ENCODE peak calls at places on chromosomes 2 and 18, in six cellular contexts. W is K562, Y is fibroblast of pulmonary artery, B is body of pancreas, U is heart left ventricle, F is HL-60. T is an unnamed sample.

GRCh38 chr2:9770308-9771100 is 72.8 kb upstream of the TAF1B start:
- DNase-seq in B (peak), U (peak), Y (peak), W (peak), F (peak), T (peak)

GRCh38 chr2:110813896-110814295 is 81.5 kb downstream of the ACOXL start:
- DNase-seq in U (no peak), B (no peak), W (no peak), Y (no peak), F (no peak), T (no peak)

GRCh38 chr18:8726963-8727730 is 21.8 kb downstream of the MTCL1 start:
- DNase-seq in Y (no peak), F (no peak), U (no peak), W (no peak), B (no peak), T (no peak)

GRCh38 chr2:128439231-128440086 is 120.8 kb upstream of the HS6ST1 start:
- DNase-seq in F (no peak), B (peak), Y (no peak), W (no peak), U (no peak), T (peak)

GRCh38 chr2:203061346-203061745 is 46.7 kb downstream of the NBEAL1 start:
- DNase-seq in B (no peak), W (no peak), F (no peak), Y (peak), U (no peak), T (no peak)

GRCh38 chr18:48842259-48843061 is 108.3 kb downstream of the SMAD7 start:
- DNase-seq in W (peak), F (no peak), B (peak), U (peak), Y (peak), T (peak)

GRCh38 chr2:29309090-29310054 is 194.2 kb downstream of the CLIP4 start:
- DNase-seq in B (peak), F (peak), Y (peak), W (peak), U (no peak), T (peak)

GRCh38 chr2:180158961-180159360 is 151.9 kb upstream of the CWC22 start:
- DNase-seq in U (no peak), Y (no peak), W (no peak), B (no peak), F (no peak), T (no peak)

GRCh38 chr2:233799087-233799665 is 21.0 kb downstream of the MROH2A start:
- DNase-seq in W (no peak), U (no peak), F (no peak), B (no peak), Y (no peak), T (no peak)

GRCh38 chr2:32553829-32554432 is 73.9 kb upstream of the TTC27 start:
- DNase-seq in U (no peak), F (peak), B (no peak), W (peak), Y (peak), T (no peak)

GRCh38 chr2:227880460-227880859 is 9.0 kb downstream of the DAW1 start:
- DNase-seq in F (peak), W (no peak), B (no peak), U (no peak), Y (no peak), T (no peak)

GRCh38 chr18:72086421-72086820 is 457.7 kb downstream of the CBLN2 start:
- DNase-seq in W (peak), F (no peak), B (no peak), Y (peak), U (no peak), T (no peak)

GRCh38 chr2:24885221-24886113 is 34.6 kb downstream of the ADCY3 start:
- DNase-seq in Y (no peak), U (no peak), W (no peak), F (no peak), B (no peak), T (no peak)

DNA sequence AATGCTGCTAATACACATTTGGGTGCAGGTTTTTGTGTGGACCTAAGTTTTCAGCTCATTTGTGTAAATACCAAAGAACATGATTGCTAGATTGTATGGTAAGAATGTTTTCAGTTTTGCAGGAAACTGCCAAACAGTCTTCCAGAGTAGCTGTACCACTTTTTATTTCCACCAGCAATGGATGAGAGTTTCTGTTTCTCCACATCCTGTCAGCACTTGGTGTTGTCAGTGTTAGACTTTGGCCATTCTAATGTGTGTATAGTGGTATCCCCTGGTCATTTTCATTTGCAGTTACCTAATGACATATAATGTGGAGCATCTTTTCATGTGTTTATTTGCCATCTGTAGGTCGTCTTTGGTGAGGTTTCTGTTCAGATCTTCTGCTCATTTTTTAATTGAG is 336.4 kb downstream of the GBX2 start:
- DNase-seq in W (no peak), B (no peak), F (no peak), U (no peak), Y (no peak), T (no peak)
- TF ChIP-seq CTCF in W (no peak), B (no peak), F (no peak), U (no peak), Y (no peak), T (no peak)

GRCh38 chr2:172862077-172862476 is 126.4 kb downstream of the RAPGEF4 start:
- DNase-seq in Y (no peak), F (no peak), U (no peak), B (no peak), W (no peak), T (no peak)

GRCh38 chr2:172864182-172864581 is 128.5 kb downstream of the RAPGEF4 start:
- DNase-seq in B (peak), W (peak), U (peak), F (peak), Y (peak), T (peak)

GRCh38 chr2:172861632-172862031 is 126.0 kb downstream of the RAPGEF4 start:
- DNase-seq in B (no peak), F (no peak), Y (no peak), W (no peak), U (no peak), T (no peak)

GRCh38 chr2:172863341-172863740 is 127.7 kb downstream of the RAPGEF4 start:
- DNase-seq in F (no peak), B (no peak), U (no peak), Y (no peak), W (no peak), T (no peak)

GRCh38 chr2:172865422-172865821 is 129.8 kb downstream of the RAPGEF4 start:
- DNase-seq in U (no peak), B (no peak), F (no peak), W (no peak), Y (peak), T (no peak)
- TF ChIP-seq CTCF in U (no peak), B (peak), F (no peak), W (no peak), Y (peak), T (peak)

GRCh38 chr2:166013878-166014277 is 60.3 kb upstream of the TTC21B start:
- DNase-seq in B (no peak), Y (no peak), F (no peak), W (peak), U (no peak), T (no peak)
- TF ChIP-seq CTCF in B (no peak), Y (no peak), F (no peak), W (no peak), U (no peak), T (no peak)

GRCh38 chr18:36412778-36413177 is 115.3 kb downstream of the FHOD3 start:
- DNase-seq in W (peak), F (no peak), B (no peak), U (no peak), Y (peak), T (peak)
- TF ChIP-seq CTCF in W (peak), F (peak), B (peak), U (no peak), Y (peak), T (peak)

GRCh38 chr2:108960006-108960405 is 29.0 kb downstream of the EDAR start:
- DNase-seq in F (no peak), Y (no peak), B (no peak), W (no peak), U (no peak), T (no peak)
- TF ChIP-seq CTCF in F (no peak), Y (peak), B (no peak), W (peak), U (no peak), T (peak)

GRCh38 chr2:150486539-150487484 is 655 bp downstream of the RND3 start:
- DNase-seq in F (no peak), U (no peak), W (no peak), Y (no peak), B (peak), T (peak)

GRCh38 chr2:150485871-150486538 is 1.5 kb downstream of the RND3 start:
- DNase-seq in U (peak), B (peak), W (no peak), Y (peak), F (no peak), T (peak)

GRCh38 chr2:150484461-150484931 is 3.0 kb downstream of the RND3 start:
- DNase-seq in F (no peak), B (no peak), Y (no peak), W (no peak), U (no peak), T (no peak)

GRCh38 chr2:150484006-150484405 is 3.5 kb downstream of the RND3 start:
- DNase-seq in B (no peak), U (no peak), Y (no peak), W (no peak), F (no peak), T (no peak)

GRCh38 chr2:150485114-150485870 is 2.2 kb downstream of the RND3 start:
- DNase-seq in Y (peak), B (peak), W (peak), U (peak), F (no peak), T (peak)
- TF ChIP-seq CTCF in Y (peak), B (no peak), W (no peak), U (no peak), F (no peak), T (no peak)

DNA sequence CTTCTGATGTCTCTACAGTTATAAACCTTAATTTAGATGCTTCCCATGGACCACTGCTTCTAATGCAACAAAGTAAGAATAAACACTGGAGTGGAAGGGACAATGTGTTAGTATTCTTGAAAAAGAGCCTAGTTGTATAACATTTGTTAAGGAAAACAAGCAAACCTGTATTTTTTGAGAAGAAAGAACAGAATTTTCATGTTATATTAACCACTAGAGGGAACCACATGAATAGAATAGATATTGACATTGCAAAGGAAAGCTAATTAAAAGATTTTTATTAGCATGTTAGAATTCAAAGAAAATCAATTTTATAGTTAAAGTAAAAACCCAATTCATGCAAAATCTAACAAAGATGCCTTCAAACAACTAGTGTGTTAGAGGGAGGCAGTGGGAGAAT is 151.2 kb upstream of the BARD1 start:
- DNase-seq in Y (peak), F (no peak), U (no peak), B (no peak), W (no peak), T (no peak)
- TF ChIP-seq CTCF in Y (peak), F (no peak), U (peak), B (no peak), W (no peak), T (no peak)

DNA sequence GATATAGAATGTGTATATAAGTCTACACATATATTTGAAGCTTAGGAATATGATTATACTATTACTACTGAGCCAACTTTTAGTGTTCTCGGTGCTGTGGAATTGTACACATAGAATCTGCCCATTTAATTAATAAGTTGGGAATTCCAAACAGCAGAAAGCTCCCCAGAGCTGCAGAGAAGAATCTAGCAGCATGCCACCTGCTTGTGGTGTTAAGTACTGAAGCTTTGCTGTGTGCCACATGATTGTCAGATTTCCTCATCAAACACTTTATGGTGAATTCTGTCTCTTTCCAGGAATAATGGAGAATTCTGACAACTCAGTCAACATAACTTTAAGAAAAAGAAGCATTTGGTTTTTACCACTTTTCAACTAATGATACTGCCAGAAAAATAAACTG is 117.8 kb downstream of the WDSUB1 start:
- DNase-seq in Y (peak), U (no peak), W (no peak), F (no peak), B (no peak), T (no peak)
- TF ChIP-seq CTCF in Y (peak), U (no peak), W (no peak), F (no peak), B (peak), T (no peak)